ENCODE peak calls at places on chromosomes 3 and 15, in eight cellular contexts. V is stimulated activated effector memory CD8-positive, alpha-beta T cell treated with anti-CD3 and anti-CD28 coated beads, Interleukin-12 subunit alpha, Interleukin-12 subunit beta, amount 100 ng/mL, for 72 hours; B is A172; T is body of pancreas; M is T-helper 2 cell; H is frontal cortex; G is endothelial cell of umbilical vein; O is neural progenitor cell. J is an unnamed sample.
A peak's percentile ranks its signal among the peaks of the same experiment; 100 is the strongest.

GRCh38 chr3:185915642-185916041 is 22.2 kb downstream of the TRA2B start:
- DNase-seq in B (no peak), H (no peak), T (no peak), G (no peak), M (no peak), O (no peak), V (no peak), J (no peak)

GRCh38 chr3:139230391-139230790 is 113.4 kb upstream of the MRPS22 start:
- DNase-seq in V (no peak), O (no peak), T (no peak), M (no peak), B (no peak), G (no peak), H (no peak), J (no peak)

GRCh38 chr15:66935688-66936087 is 129.7 kb upstream of the SMAD3 start:
- DNase-seq in H (peak; percentile 30), M (no peak), V (no peak), B (no peak), O (no peak), T (no peak), G (no peak), J (no peak)

GRCh38 chr3:116863842-116864626 is 154.5 kb downstream of the TUSC7 start:
- DNase-seq in G (peak; percentile 79), B (peak; percentile 19), T (peak; percentile 21), O (peak; percentile 77), M (no peak), V (no peak), H (peak; percentile 13), J (peak; percentile 27)

GRCh38 chr15:69543681-69544080 is 91.1 kb downstream of the RPLP1 start:
- DNase-seq in T (no peak), O (peak; percentile 46), M (no peak), V (no peak), B (no peak), H (no peak), G (no peak), J (no peak)

GRCh38 chr3:15753056-15753710 is 44.6 kb downstream of the ANKRD28 start:
- DNase-seq in M (no peak), H (no peak), O (peak; percentile 43), V (no peak), T (peak; percentile 42), G (no peak), B (no peak), J (no peak)

GRCh38 chr3:183300996-183301562 is 48.0 kb downstream of the B3GNT5 start:
- DNase-seq in M (no peak), T (no peak), H (no peak), G (no peak), B (no peak), V (no peak), O (no peak), J (no peak)

GRCh38 chr3:111747490-111747889 is 111.6 kb upstream of the PHLDB2 start:
- DNase-seq in B (peak; percentile 13), M (no peak), T (no peak), H (no peak), O (no peak), G (peak; percentile 40), V (no peak), J (no peak)

GRCh38 chr15:71152542-71152941 is 37.3 kb downstream of the THSD4 start:
- DNase-seq in H (no peak), M (no peak), T (no peak), B (no peak), V (no peak), O (no peak), G (no peak), J (no peak)

GRCh38 chr15:75713338-75713895 is 769 bp upstream of the CSPG4 start:
- DNase-seq in B (peak; percentile 60), T (no peak), V (no peak), M (no peak), G (no peak), O (no peak), H (no peak), J (no peak)

GRCh38 chr3:107676469-107677309 is 153.9 kb downstream of the BBX start:
- DNase-seq in V (no peak), T (no peak), G (peak; percentile 42), H (no peak), B (peak; percentile 34), O (peak; percentile 27), M (no peak), J (no peak)

GRCh38 chr3:116314476-116314875 is 130.8 kb downstream of the LSAMP start:
- DNase-seq in B (no peak), H (no peak), O (no peak), M (no peak), G (no peak), V (no peak), T (no peak), J (no peak)

GRCh38 chr15:86919581-86919980 is 839.9 kb downstream of the AGBL1 start:
- DNase-seq in B (no peak), M (no peak), O (no peak), V (no peak), G (no peak), T (no peak), H (no peak), J (no peak)

GRCh38 chr3:3200632-3201212 is 21.2 kb upstream of the CRBN start:
- DNase-seq in T (peak; percentile 67), B (peak; percentile 63), M (no peak), O (peak; percentile 80), G (peak; percentile 48), V (no peak), H (peak; percentile 23), J (peak; percentile 49)

GRCh38 chr3:194482196-194482593 is 4.6 kb downstream of the ATP13A3 start:
- DNase-seq in G (no peak), M (no peak), T (no peak), B (peak; percentile 33), H (no peak), V (no peak), O (no peak), J (no peak)

GRCh38 chr3:119937229-119937628 is 155.3 kb downstream of the NR1I2 start:
- DNase-seq in H (no peak), V (peak; percentile 67), O (no peak), T (no peak), M (peak; percentile 4), B (no peak), G (no peak), J (no peak)

GRCh38 chr15:87687176-87687890 is 569.2 kb downstream of the NTRK3 start:
- DNase-seq in M (no peak), G (no peak), H (no peak), V (no peak), T (no peak), B (no peak), O (no peak), J (no peak)

GRCh38 chr15:93247466-93248121 is 158.6 kb upstream of the RGMA start:
- DNase-seq in H (no peak), T (no peak), V (no peak), M (no peak), G (no peak), O (no peak), B (no peak), J (no peak)

GRCh38 chr15:33968224-33968623 is at the start of gene CHRM5:
- DNase-seq in O (no peak), G (peak; percentile 6), H (no peak), B (no peak), V (no peak), M (no peak), T (no peak), J (no peak)

GRCh38 chr3:184066211-184066610 is 13.4 kb downstream of the HTR3C start:
- DNase-seq in V (no peak), T (no peak), G (no peak), M (no peak), B (no peak), H (no peak), O (no peak), J (no peak)

GRCh38 chr15:88113909-88114308 is 142.6 kb downstream of the NTRK3 start:
- DNase-seq in G (no peak), M (no peak), T (no peak), B (no peak), V (no peak), H (no peak), O (no peak), J (no peak)

GRCh38 chr3:189914799-189915198 is 205.9 kb downstream of the P3H2 start:
- DNase-seq in V (no peak), H (no peak), T (no peak), B (peak; percentile 84), O (no peak), M (no peak), G (peak; percentile 42), J (peak; percentile 9)

GRCh38 chr15:59028387-59028955 is 41.0 kb downstream of the RNF111 start:
- DNase-seq in B (no peak), T (no peak), M (no peak), V (no peak), G (no peak), H (no peak), O (no peak), J (no peak)

GRCh38 chr3:139439278-139439677 is 37.0 kb downstream of the RBP2 start:
- DNase-seq in O (no peak), T (no peak), V (no peak), M (no peak), G (no peak), H (no peak), B (no peak), J (no peak)

GRCh38 chr15:85458764-85459163 is 78.4 kb downstream of the AKAP13 start:
- DNase-seq in T (no peak), O (no peak), M (no peak), H (no peak), B (no peak), V (no peak), G (peak; percentile 16), J (no peak)

GRCh38 chr15:43370310-43370974 is 401 bp downstream of the ZSCAN29 start:
- DNase-seq in H (peak; percentile 28), M (no peak), O (peak; percentile 80), G (peak; percentile 48), B (no peak), V (no peak), T (peak; percentile 3), J (peak; percentile 34)